ENCODE peak calls at places on chromosomes 5 and 9, in eight cellular contexts. Z is MM.1S, U is brain microvascular endothelial cell, E is A549, X is RWPE1, I is tibial artery, A is breast epithelium, W is adrenal gland. M is an unnamed sample.
A peak's percentile ranks its signal among the peaks of the same experiment; 100 is the strongest.

GRCh38 chr5:43663916-43664315 is 60.9 kb downstream of the NNT start:
- DNase-seq in Z (no peak), U (no peak), E (no peak), X (no peak), I (no peak), A (no peak), W (no peak), M (no peak)

GRCh38 chr5:38420246-38420645 is 136.2 kb downstream of the LIFR start:
- DNase-seq in Z (no peak), U (no peak), E (no peak), X (no peak), I (no peak), A (no peak), W (no peak), M (no peak)

GRCh38 chr5:95583992-95584391 is 29.1 kb downstream of the ARSK start:
- DNase-seq in Z (no peak), U (no peak), E (no peak), X (no peak), I (no peak), A (no peak), W (no peak), M (no peak)

GRCh38 chr5:39501403-39501802 is 76.6 kb upstream of the DAB2 start:
- DNase-seq in Z (no peak), U (peak; percentile 71), E (peak; percentile 32), X (peak; percentile 64), I (peak; percentile 54), A (no peak), W (peak; percentile 67), M (no peak)

GRCh38 chr5:135691116-135691515 is 112.3 kb upstream of the CXCL14 start:
- DNase-seq in Z (no peak), U (no peak), E (no peak), X (no peak), I (no peak), A (no peak), W (no peak), M (no peak)

GRCh38 chr9:133955821-133956411 is 36.2 kb downstream of the VAV2 start:
- DNase-seq in Z (no peak), U (no peak), E (no peak), X (no peak), I (no peak), A (no peak), W (no peak), M (no peak)

GRCh38 chr9:89999534-90000370 is 394.9 kb downstream of the GADD45G start:
- DNase-seq in Z (peak; percentile 79), U (peak; percentile 40), E (peak; percentile 68), X (no peak), I (peak; percentile 75), A (no peak), W (peak; percentile 90), M (peak; percentile 92)

GRCh38 chr5:132774406-132774805 is 2.6 kb downstream of the SEPTIN8 start:
- DNase-seq in Z (no peak), U (no peak), E (no peak), X (no peak), I (no peak), A (no peak), W (no peak), M (no peak)

GRCh38 chr5:1251678-1252580 is 26.7 kb downstream of the SLC6A18 start:
- DNase-seq in Z (no peak), U (no peak), E (no peak), X (no peak), I (no peak), A (no peak), W (no peak), M (no peak)

GRCh38 chr5:170502692-170503091 is 1.1 kb upstream of the KCNIP1 start:
- DNase-seq in Z (no peak), U (no peak), E (no peak), X (no peak), I (no peak), A (no peak), W (no peak), M (no peak)

GRCh38 chr5:76974768-76975167 is 21.9 kb downstream of the CRHBP start:
- DNase-seq in Z (no peak), U (no peak), E (no peak), X (no peak), I (no peak), A (no peak), W (no peak), M (no peak)

GRCh38 chr9:93590609-93591234 is 14.3 kb downstream of the PHF2 start:
- DNase-seq in Z (no peak), U (no peak), E (no peak), X (no peak), I (no peak), A (no peak), W (no peak), M (no peak)

GRCh38 chr9:93587651-93588347 is 11.4 kb downstream of the PHF2 start:
- DNase-seq in Z (no peak), U (no peak), E (no peak), X (no peak), I (no peak), A (no peak), W (no peak), M (no peak)

GRCh38 chr9:93587284-93587650 is 10.9 kb downstream of the PHF2 start:
- DNase-seq in Z (no peak), U (no peak), E (no peak), X (no peak), I (no peak), A (no peak), W (no peak), M (no peak)

GRCh38 chr9:93589688-93590087 is 13.3 kb downstream of the PHF2 start:
- DNase-seq in Z (no peak), U (peak; percentile 40), E (no peak), X (no peak), I (no peak), A (no peak), W (peak; percentile 64), M (no peak)

GRCh38 chr9:93588641-93589609 is 12.5 kb downstream of the PHF2 start:
- DNase-seq in Z (no peak), U (peak; percentile 17), E (no peak), X (no peak), I (no peak), A (no peak), W (no peak), M (no peak)
- H3K27ac ChIP-seq in Z (no peak overlapping the region), U (no peak overlapping the region), E (no peak overlapping the region), X (no peak overlapping the region), I (no peak overlapping the region), A (no peak overlapping the region), W (no peak overlapping the region), M (no peak overlapping the region)

DNA sequence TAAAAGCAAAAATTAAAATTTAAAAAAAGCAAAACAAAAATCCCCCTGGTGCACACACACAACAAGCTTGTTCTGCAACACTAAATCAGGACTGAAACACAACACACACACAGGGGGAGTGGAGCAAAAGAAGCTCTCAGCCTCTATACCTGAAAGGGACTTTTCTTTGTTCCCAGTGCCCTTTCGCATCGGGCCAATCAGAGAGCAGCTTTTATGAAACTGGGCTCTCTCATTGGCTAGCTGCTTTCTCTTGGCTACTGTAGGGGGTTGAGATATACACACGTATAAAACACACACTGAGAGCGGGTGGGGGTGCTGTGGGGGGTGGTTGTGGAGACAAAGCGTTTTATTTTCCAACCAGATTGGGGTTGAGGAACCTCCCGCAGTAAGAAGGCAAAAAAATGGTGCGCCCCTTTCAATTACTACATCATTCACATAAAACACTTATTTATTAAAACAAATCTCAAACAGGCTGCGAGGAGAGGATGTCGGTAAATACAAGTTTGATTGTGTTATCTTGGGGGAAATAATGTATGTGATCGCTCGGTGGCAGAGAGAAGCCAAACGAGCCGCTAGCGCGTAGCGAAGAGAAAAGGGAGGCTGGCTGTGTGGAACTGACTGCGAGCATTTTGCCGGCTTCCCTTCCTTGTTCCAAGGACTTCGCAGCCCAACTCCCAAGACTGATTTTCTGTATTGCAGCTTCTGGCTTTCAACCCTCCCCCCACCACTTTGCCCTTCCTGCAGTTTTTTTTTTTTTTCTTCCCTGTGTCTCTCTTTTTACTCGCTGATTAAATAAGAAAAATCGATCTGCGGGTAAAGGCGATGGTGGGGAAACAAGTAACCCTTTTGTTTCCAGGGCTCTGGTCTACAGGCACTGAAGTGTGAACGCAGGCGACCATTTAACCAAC is 2.5 kb upstream of the ZNF608 start:
- DNase-seq in Z (peak; percentile 84), U (peak; percentile 93), E (peak; percentile 90), X (peak; percentile 97), I (peak; percentile 65), A (peak; percentile 72), W (peak; percentile 85), M (peak; percentile 80)
- TF ChIP-seq CTCF in Z (no peak), U (no peak), E (no peak), X (no peak), I (no peak), A (no peak), W (peak; percentile 14), M (no peak)

GRCh38 chr5:111734597-111734996 is 22.4 kb downstream of the NREP start:
- DNase-seq in Z (no peak), U (no peak), E (no peak), X (no peak), I (no peak), A (no peak), W (no peak), M (no peak)
- H3K27ac ChIP-seq in Z (no peak overlapping the region), U (peak overlapping the region; percentile 58), E (no peak overlapping the region), X (no peak overlapping the region), I (peak overlapping the region; percentile 64), A (no peak overlapping the region), W (no peak overlapping the region), M (peak overlapping the region; percentile 29)

GRCh38 chr5:172686111-172686510 is 45.0 kb downstream of the NEURL1B start:
- DNase-seq in Z (no peak), U (peak; percentile 15), E (no peak), X (no peak), I (peak; percentile 39), A (no peak), W (peak; percentile 92), M (no peak)

GRCh38 chr5:172688735-172689572 is 47.9 kb downstream of the NEURL1B start:
- DNase-seq in Z (no peak), U (no peak), E (no peak), X (peak; percentile 26), I (peak; percentile 39), A (no peak), W (no peak), M (peak; percentile 78)

GRCh38 chr5:172687983-172688734 is 47.1 kb downstream of the NEURL1B start:
- DNase-seq in Z (no peak), U (no peak), E (no peak), X (no peak), I (no peak), A (no peak), W (no peak), M (no peak)

GRCh38 chr5:172685036-172685435 is 44.0 kb downstream of the NEURL1B start:
- DNase-seq in Z (no peak), U (no peak), E (no peak), X (no peak), I (no peak), A (no peak), W (no peak), M (no peak)

DNA sequence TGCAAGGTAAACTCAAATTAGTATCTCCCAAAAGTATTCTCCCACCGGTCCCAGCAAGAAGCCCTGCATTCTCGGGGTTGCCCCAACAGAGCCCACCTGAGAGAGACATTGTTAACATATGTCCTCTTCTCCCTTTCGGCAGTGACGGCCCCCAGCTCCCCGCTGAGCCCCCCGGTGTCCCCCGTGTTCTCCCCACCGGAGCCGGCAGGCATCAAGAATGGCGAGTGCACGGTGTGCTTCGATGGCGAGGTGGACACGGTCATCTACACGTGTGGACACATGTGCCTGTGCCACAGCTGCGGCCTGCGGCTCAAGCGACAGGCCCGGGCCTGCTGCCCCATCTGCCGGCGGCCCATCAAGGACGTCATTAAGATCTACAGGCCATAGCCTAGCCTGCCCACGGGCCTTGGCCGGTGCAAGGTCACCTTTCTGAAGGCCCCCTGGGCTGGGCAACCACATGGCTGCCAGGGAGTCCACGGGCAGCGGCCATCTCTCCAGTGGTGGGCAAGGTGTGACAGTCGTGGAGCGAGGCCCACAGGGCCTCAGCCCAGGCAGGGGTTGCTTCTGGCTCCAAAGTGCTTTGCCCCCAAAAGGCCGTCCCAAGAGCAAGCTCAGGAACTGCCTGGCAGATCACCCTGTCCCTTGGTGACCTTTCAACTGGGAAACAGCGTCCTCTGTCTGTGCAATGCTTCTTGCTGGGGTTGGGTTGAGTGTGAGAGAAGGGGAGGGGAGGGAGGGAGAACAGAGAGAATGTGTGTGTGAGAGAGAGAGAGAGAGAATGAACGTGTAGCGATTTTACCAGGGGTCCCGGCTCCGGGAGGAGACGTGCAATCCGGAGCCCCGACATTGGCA is 45.7 kb downstream of the NEURL1B start:
- DNase-seq in Z (no peak), U (no peak), E (no peak), X (no peak), I (no peak), A (no peak), W (no peak), M (no peak)
- TF ChIP-seq CTCF in Z (no peak), U (no peak), E (no peak), X (no peak), I (no peak), A (no peak), W (no peak), M (no peak)